ENCODE peak calls at places on chromosomes 1 and 21, in five cellular contexts. E is esophagus squamous epithelium, T is neuronal stem cell, U is heart right ventricle, X is GM23248. H is an unnamed sample.

GRCh38 chr1:30763654-30764248 is 6.2 kb upstream of the LAPTM5 start:
- DNase-seq in E (no peak), T (no peak), U (no peak), X (peak), H (no peak)

GRCh38 chr21:34544032-34544496 is 32.1 kb upstream of the KCNE1 start:
- DNase-seq in E (no peak), T (no peak), U (no peak), X (peak), H (no peak)

GRCh38 chr1:223819730-223820514 is 25.8 kb downstream of the TP53BP2 start:
- DNase-seq in E (no peak), T (no peak), U (no peak), X (peak), H (no peak)

GRCh38 chr1:41435570-41436178 is 48.8 kb downstream of the EDN2 start:
- DNase-seq in E (no peak), T (peak), U (no peak), X (no peak), H (no peak)

GRCh38 chr1:45365051-45365450 is 24.8 kb upstream of the MUTYH start:
- DNase-seq in E (no peak), T (no peak), U (no peak), X (no peak), H (no peak)

GRCh38 chr1:39183503-39184353 is 20.8 kb upstream of the MACF1 start:
- DNase-seq in E (peak), T (no peak), U (no peak), X (peak), H (no peak)

GRCh38 chr1:204649756-204650155 is 35.8 kb downstream of the LRRN2 start:
- DNase-seq in E (no peak), T (no peak), U (no peak), X (no peak), H (no peak)

GRCh38 chr1:180277476-180278192 is 47.6 kb downstream of the LHX4 start:
- DNase-seq in E (no peak), T (no peak), U (no peak), X (no peak), H (no peak)

GRCh38 chr1:27335506-27336422 is 6.1 kb upstream of the SYTL1 start:
- DNase-seq in E (no peak), T (no peak), U (no peak), X (no peak), H (no peak)

GRCh38 chr1:211514030-211514754 is 22.2 kb upstream of the RD3 start:
- DNase-seq in E (peak), T (peak), U (peak), X (peak), H (peak)

GRCh38 chr1:35546614-35547013 is 10.6 kb downstream of the KIAA0319L start:
- DNase-seq in E (no peak), T (no peak), U (no peak), X (no peak), H (no peak)

GRCh38 chr1:17579951-17580939 is 40.7 kb downstream of the ARHGEF10L start:
- DNase-seq in E (no peak), T (no peak), U (no peak), X (no peak), H (no peak)

GRCh38 chr1:4594286-4594991 is 60.0 kb upstream of the AJAP1 start:
- DNase-seq in E (no peak), T (no peak), U (no peak), X (no peak), H (no peak)

GRCh38 chr1:185551008-185551407 is 183.2 kb upstream of the HMCN1 start:
- DNase-seq in E (no peak), T (no peak), U (no peak), X (no peak), H (peak)

GRCh38 chr1:1157914-1158710 is 15.6 kb upstream of the TTLL10 start:
- DNase-seq in E (no peak), T (peak), U (peak), X (peak), H (no peak)

GRCh38 chr1:28027238-28027637 is 61.2 kb downstream of the EYA3 start:
- DNase-seq in E (no peak), T (no peak), U (no peak), X (no peak), H (no peak)

GRCh38 chr1:227776277-227776676 is 39.2 kb upstream of the PRSS38 start:
- DNase-seq in E (no peak), T (no peak), U (no peak), X (peak), H (no peak)

GRCh38 chr1:110166861-110167260 is 16.6 kb downstream of the SLC6A17 start:
- DNase-seq in E (no peak), T (no peak), U (no peak), X (no peak), H (no peak)

GRCh38 chr1:22080184-22080583 is 27.7 kb downstream of the CDC42 start:
- DNase-seq in E (no peak), T (no peak), U (no peak), X (no peak), H (no peak)

GRCh38 chr1:204819495-204819894 is 51.2 kb upstream of the NFASC start:
- DNase-seq in E (no peak), T (no peak), U (no peak), X (no peak), H (no peak)

GRCh38 chr1:200483491-200484143 is 73.8 kb upstream of the ZNF281 start:
- DNase-seq in E (no peak), T (no peak), U (no peak), X (peak), H (no peak)

GRCh38 chr1:24386241-24386640 is 27.3 kb downstream of the STPG1 start:
- DNase-seq in E (no peak), T (no peak), U (no peak), X (peak), H (no peak)

GRCh38 chr21:17513214-17514123 is 626 bp downstream of the CXADR start:
- DNase-seq in E (no peak), T (peak), U (peak), X (peak), H (no peak)

GRCh38 chr1:147091801-147092200 is 80.5 kb downstream of the PRKAB2 start:
- DNase-seq in E (no peak), T (no peak), U (no peak), X (no peak), H (no peak)

DNA sequence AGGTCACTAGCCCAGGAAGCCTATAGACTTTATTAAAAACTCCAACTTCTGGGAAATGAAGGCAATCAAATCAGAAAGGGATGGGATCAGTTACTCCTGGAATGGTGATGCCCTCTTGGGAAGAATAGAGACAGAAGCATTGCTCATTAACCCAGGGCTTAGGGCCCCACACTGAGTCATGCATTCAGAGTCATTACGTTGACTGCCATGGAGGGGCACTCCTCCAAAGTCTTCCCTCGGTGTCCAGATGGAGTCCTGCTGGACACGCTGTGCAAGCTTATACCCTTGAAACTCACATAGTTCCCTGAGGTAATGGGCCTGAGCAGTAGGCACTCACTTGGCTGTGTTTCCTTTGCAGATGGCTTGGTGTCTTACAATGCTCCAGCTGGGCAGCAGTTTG is 35.2 kb upstream of the HSD17B7 start:
- DNase-seq in E (no peak), T (no peak), U (no peak), X (peak), H (no peak)
- H3K27ac ChIP-seq in E (no peak), T (no peak), U (no peak), X (peak), H (no peak)

GRCh38 chr1:64511054-64511453 is 41.1 kb downstream of the CACHD1 start:
- DNase-seq in E (no peak), T (no peak), U (no peak), X (no peak), H (no peak)
- H3K27ac ChIP-seq in E (no peak), T (no peak), U (no peak), X (no peak), H (no peak)

GRCh38 chr1:231526536-231526935 is 1.9 kb upstream of the TSNAX start:
- DNase-seq in E (no peak), T (no peak), U (no peak), X (no peak), H (no peak)
- H3K27ac ChIP-seq in E (no peak), T (no peak), U (no peak), X (no peak), H (no peak)

GRCh38 chr21:37259426-37259825 is 7.7 kb downstream of the VPS26C start:
- DNase-seq in E (no peak), T (no peak), U (no peak), X (no peak), H (no peak)
- H3K27ac ChIP-seq in E (peak), T (no peak), U (no peak), X (peak), H (no peak)

GRCh38 chr21:45528981-45529784 is 13.1 kb downstream of the SLC19A1 start:
- DNase-seq in E (no peak), T (no peak), U (peak), X (no peak), H (peak)
- H3K27ac ChIP-seq in E (no peak), T (no peak), U (no peak), X (no peak), H (no peak)

GRCh38 chr1:88803444-88803843 is 87.9 kb downstream of the GTF2B start:
- DNase-seq in E (no peak), T (no peak), U (no peak), X (no peak), H (no peak)

GRCh38 chr1:88800382-88801051 is 90.8 kb downstream of the GTF2B start:
- DNase-seq in E (no peak), T (no peak), U (no peak), X (peak), H (no peak)

GRCh38 chr1:88802950-88803349 is 88.4 kb downstream of the GTF2B start:
- DNase-seq in E (no peak), T (no peak), U (no peak), X (peak), H (no peak)

GRCh38 chr1:88801575-88802208 is 89.7 kb downstream of the GTF2B start:
- DNase-seq in E (no peak), T (no peak), U (no peak), X (no peak), H (no peak)

DNA sequence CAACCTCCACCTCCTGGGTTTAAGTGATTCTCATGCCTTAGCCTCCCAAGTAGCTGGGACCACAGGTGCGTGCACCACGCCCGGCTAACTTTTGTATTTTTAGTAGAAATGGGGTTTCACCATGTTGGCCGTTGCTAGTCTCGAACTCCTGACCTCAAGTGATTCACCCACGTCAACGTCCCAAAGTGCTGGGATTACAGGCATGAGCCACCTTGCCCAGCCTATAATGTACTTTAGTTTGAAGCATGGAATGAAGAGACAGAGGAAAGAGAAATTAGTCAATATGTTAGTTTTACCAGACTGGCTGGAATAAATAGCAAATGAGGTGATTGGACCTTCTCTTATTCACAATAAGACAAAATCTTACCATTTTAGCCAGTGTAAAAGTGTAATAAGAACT is 89.0 kb downstream of the GTF2B start:
- DNase-seq in E (no peak), T (no peak), U (no peak), X (no peak), H (no peak)
- H3K27ac ChIP-seq in E (peak), T (no peak), U (no peak), X (peak), H (no peak)

GRCh38 chr1:231340328-231341013 is 2.4 kb downstream of the SPRTN start:
- DNase-seq in E (no peak), T (no peak), U (no peak), X (no peak), H (no peak)
- H3K27ac ChIP-seq in E (peak), T (no peak), U (no peak), X (no peak), H (no peak)

H was measured in ascending aorta.